ENCODE peak calls at places on chromosomes 7 and 10, in four cellular contexts. One of them, this sample, is unnamed.

GRCh38 chr7:137754076-137754851 is 92.5 kb downstream of the DGKI start:
- DNase-seq in prostate gland: no peak
- DNase-seq in uterus: no peak
- DNase-seq in ascending aorta: peak
- DNase-seq in this sample: no peak

GRCh38 chr10:129174167-129175014 is 292.6 kb upstream of the MGMT start:
- DNase-seq in prostate gland: no peak
- DNase-seq in uterus: no peak
- DNase-seq in ascending aorta: no peak
- DNase-seq in this sample: no peak

GRCh38 chr10:100653957-100654834 is 91.2 kb upstream of the PAX2 start:
- DNase-seq in prostate gland: no peak
- DNase-seq in uterus: no peak
- DNase-seq in ascending aorta: no peak
- DNase-seq in this sample: no peak

GRCh38 chr10:93165367-93165766 is 91.7 kb downstream of the CYP26A1 start:
- DNase-seq in prostate gland: no peak
- DNase-seq in uterus: no peak
- DNase-seq in ascending aorta: no peak
- DNase-seq in this sample: no peak

GRCh38 chr10:36759111-36759805 is 366.1 kb upstream of the ANKRD30A start:
- DNase-seq in prostate gland: no peak
- DNase-seq in uterus: no peak
- DNase-seq in ascending aorta: no peak
- DNase-seq in this sample: no peak

GRCh38 chr7:116771640-116772039 is 90.7 kb upstream of the CAPZA2 start:
- DNase-seq in prostate gland: no peak
- DNase-seq in uterus: no peak
- DNase-seq in ascending aorta: no peak
- DNase-seq in this sample: no peak

GRCh38 chr10:35421553-35422178 is 85.4 kb downstream of the CCNY start:
- DNase-seq in prostate gland: no peak
- DNase-seq in uterus: peak
- DNase-seq in ascending aorta: peak
- DNase-seq in this sample: peak

GRCh38 chr7:92417913-92418312 is 29.4 kb upstream of the GATAD1 start:
- DNase-seq in prostate gland: no peak
- DNase-seq in uterus: no peak
- DNase-seq in ascending aorta: no peak
- DNase-seq in this sample: no peak

GRCh38 chr7:107951172-107951787 is 51.7 kb downstream of the LAMB1 start:
- DNase-seq in prostate gland: no peak
- DNase-seq in uterus: no peak
- DNase-seq in ascending aorta: no peak
- DNase-seq in this sample: no peak

GRCh38 chr7:119861385-119861784 is 411.6 kb upstream of the KCND2 start:
- DNase-seq in prostate gland: no peak
- DNase-seq in uterus: no peak
- DNase-seq in ascending aorta: no peak
- DNase-seq in this sample: no peak

GRCh38 chr10:129958686-129959543 is 5.2 kb downstream of the EBF3 start:
- DNase-seq in prostate gland: no peak
- DNase-seq in uterus: no peak
- DNase-seq in ascending aorta: peak
- DNase-seq in this sample: no peak

GRCh38 chr10:97724341-97724941 is 10.9 kb downstream of the MARVELD1 start:
- DNase-seq in prostate gland: no peak
- DNase-seq in uterus: peak
- DNase-seq in ascending aorta: no peak
- DNase-seq in this sample: no peak

GRCh38 chr10:67935223-67935622 is 50.8 kb downstream of the SIRT1 start:
- DNase-seq in prostate gland: no peak
- DNase-seq in uterus: no peak
- DNase-seq in ascending aorta: no peak
- DNase-seq in this sample: no peak
- H3K27ac ChIP-seq in prostate gland: no peak
- H3K27ac ChIP-seq in uterus: no peak
- H3K27ac ChIP-seq in ascending aorta: no peak
- H3K27ac ChIP-seq in this sample: no peak

DNA sequence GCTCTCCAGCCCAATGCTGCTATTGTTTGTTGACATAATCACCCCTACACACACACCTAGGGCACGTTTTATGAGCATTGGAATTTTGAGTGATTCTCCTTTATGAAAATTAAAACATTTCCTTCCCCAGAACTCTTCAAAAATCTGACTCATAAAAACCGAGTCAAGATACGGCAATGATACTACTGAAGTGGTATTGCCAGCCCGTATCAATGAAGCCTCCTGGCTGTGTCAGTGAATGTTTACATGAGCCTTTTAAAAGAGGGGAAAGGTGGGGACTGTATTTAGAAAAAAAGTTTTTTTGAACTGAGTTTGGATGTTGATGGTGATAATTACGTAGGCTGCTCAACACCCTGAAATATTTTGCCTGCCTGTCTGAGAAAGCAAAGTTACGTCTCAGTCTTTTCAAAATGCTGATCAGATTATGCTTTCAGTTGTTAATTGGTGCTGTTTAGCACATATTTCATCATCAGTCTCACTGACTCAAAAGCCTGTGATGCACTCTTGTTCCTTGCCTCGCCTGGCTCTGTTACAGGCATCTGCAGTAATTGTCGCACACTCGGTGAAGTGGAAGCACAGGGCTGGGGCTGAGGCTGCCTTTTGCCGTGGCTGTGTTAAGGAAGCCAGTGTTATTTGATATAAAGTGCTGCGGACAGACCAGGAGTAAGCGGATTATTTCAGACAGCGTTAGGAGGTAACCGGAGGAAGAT is 157.4 kb upstream of the TCF7L2 start:
- DNase-seq in prostate gland: no peak
- DNase-seq in uterus: peak
- DNase-seq in ascending aorta: peak
- DNase-seq in this sample: no peak
- H3K27ac ChIP-seq in prostate gland: no peak
- H3K27ac ChIP-seq in uterus: peak
- H3K27ac ChIP-seq in ascending aorta: peak
- H3K27ac ChIP-seq in this sample: no peak

DNA sequence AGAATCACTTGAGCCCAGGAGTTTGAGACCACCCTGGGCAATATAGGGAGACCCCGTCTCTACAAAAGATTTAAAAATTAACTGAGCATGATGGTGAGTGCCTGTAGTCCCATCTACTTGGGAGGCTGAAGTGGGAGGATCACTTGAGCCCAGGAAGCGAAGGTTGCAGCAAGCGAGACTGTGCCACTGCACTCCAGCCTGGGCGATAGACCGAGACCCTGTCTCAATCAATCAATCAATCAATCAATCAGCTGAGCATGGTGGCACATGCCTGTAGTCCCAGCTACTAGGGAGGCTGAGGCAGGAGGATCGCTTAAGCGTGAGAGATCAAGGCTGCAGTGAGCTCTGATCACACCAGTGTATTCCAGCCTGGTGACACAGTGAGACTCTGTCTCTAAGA is 40.5 kb downstream of the DNAJB12 start:
- DNase-seq in prostate gland: no peak
- DNase-seq in uterus: no peak
- DNase-seq in ascending aorta: no peak
- DNase-seq in this sample: no peak
- H3K27ac ChIP-seq in prostate gland: peak
- H3K27ac ChIP-seq in uterus: no peak
- H3K27ac ChIP-seq in ascending aorta: no peak
- H3K27ac ChIP-seq in this sample: peak

DNA sequence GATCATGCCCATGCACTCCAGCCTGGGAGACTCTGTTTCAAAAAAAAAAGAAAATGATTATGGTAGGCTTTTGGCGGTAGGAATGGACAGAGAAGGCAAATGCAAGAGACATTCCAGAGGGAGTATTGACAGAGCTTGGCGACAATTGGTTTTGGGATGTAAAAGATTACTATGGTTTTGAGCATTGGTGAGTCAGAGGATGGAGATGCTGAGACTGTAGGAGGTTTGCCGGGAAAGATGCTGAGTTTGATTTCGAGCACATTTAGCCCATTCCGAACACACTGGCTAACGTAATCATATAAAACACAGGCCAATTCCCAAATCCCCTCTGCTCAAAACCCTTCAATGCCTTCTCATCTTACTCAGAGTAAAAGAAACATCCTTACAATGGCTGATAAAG is 161.6 kb upstream of the MKLN1 start:
- DNase-seq in prostate gland: no peak
- DNase-seq in uterus: no peak
- DNase-seq in ascending aorta: no peak
- DNase-seq in this sample: no peak
- H3K27ac ChIP-seq in prostate gland: no peak
- H3K27ac ChIP-seq in uterus: no peak
- H3K27ac ChIP-seq in ascending aorta: no peak
- H3K27ac ChIP-seq in this sample: no peak

GRCh38 chr10:3774814-3775670 is 10.0 kb downstream of the KLF6 start:
- DNase-seq in prostate gland: no peak
- DNase-seq in uterus: peak
- DNase-seq in ascending aorta: peak
- DNase-seq in this sample: no peak
- H3K27ac ChIP-seq in prostate gland: no peak
- H3K27ac ChIP-seq in uterus: peak
- H3K27ac ChIP-seq in ascending aorta: peak
- H3K27ac ChIP-seq in this sample: peak

GRCh38 chr7:135428011-135428410 is 81.9 kb downstream of the CNOT4 start:
- DNase-seq in prostate gland: no peak
- DNase-seq in uterus: no peak
- DNase-seq in ascending aorta: no peak
- DNase-seq in this sample: no peak
- H3K27ac ChIP-seq in prostate gland: no peak
- H3K27ac ChIP-seq in uterus: no peak
- H3K27ac ChIP-seq in ascending aorta: no peak
- H3K27ac ChIP-seq in this sample: no peak

DNA sequence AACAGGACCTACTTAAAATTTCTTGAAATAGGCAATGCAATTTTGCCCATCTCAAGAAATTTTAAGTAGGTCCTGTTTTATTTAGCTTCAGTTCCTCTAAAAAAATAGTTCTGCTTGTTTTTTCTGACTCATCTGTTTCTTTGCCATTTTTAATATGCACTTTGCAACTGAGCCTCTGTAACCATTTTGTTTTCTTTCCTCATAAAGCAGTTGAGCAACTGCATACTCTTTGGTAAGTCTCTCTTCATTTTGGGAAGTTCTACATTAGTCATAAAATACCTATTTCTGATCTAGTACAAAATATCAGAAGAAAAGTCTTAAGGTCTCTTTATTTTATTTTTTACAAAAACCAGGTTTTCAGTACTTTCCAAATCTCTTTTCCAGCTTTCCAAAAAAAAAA is 18.0 kb downstream of the TAS2R40 start:
- DNase-seq in prostate gland: no peak
- DNase-seq in uterus: no peak
- DNase-seq in ascending aorta: no peak
- DNase-seq in this sample: no peak
- H3K27ac ChIP-seq in prostate gland: no peak
- H3K27ac ChIP-seq in uterus: no peak
- H3K27ac ChIP-seq in ascending aorta: no peak
- H3K27ac ChIP-seq in this sample: no peak

GRCh38 chr7:130500463-130500862 is 8.6 kb downstream of the MEST start:
- DNase-seq in prostate gland: no peak
- DNase-seq in uterus: no peak
- DNase-seq in ascending aorta: no peak
- DNase-seq in this sample: no peak
- H3K27ac ChIP-seq in prostate gland: no peak
- H3K27ac ChIP-seq in uterus: no peak
- H3K27ac ChIP-seq in ascending aorta: no peak
- H3K27ac ChIP-seq in this sample: no peak

DNA sequence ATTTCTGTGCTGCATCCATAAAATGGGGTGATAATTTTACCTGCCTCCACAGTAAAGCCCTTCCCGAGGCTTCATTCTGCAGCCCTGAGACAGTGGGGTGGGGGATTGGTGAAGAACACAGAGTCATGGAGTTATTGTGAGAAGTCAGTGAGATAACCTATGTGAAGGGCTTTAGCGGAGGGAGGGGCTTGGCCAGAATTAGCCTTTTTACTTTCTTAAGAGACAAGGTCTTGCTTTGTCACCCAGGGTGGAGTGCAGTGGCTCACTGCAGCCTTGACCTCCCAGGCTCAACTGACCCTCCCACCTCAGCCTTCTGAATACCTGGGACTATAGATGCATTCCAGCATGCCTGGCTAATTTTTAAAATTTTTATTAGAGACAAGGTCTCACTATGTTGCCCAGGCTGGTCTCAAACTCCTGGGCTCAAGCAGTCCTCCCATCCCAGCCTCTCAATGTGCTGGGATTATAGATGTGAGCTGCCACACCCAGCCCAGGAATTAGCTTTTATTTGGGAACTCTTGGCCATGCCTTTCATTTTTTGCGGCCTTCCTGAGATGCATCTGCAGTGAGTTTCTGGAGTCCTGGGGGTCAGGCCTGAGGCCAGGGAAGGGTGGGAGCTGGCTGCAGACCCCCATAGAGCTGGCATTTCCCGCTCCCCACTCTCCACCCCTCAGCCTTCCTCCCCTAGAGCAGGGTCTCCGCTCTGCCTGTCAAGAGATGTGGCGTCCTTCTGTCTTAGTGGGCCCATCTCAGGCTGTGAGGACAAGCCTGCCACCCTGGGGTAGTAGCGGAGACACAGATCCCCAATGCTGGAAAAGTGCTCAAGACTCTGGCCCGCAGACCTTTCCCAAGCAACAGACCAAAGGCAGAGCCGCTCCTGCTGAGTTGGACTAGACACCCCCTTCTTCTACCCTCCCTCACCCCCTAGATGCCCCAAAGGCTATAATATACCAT is 77.0 kb downstream of the ZMIZ1 start:
- DNase-seq in prostate gland: no peak
- DNase-seq in uterus: no peak
- DNase-seq in ascending aorta: no peak
- DNase-seq in this sample: no peak
- H3K27ac ChIP-seq in prostate gland: peak
- H3K27ac ChIP-seq in uterus: peak
- H3K27ac ChIP-seq in ascending aorta: peak
- H3K27ac ChIP-seq in this sample: peak

GRCh38 chr7:139423091-139423490 is 60.4 kb downstream of the KLRG2 start:
- DNase-seq in prostate gland: no peak
- DNase-seq in uterus: no peak
- DNase-seq in ascending aorta: no peak
- DNase-seq in this sample: no peak
- H3K27ac ChIP-seq in prostate gland: no peak
- H3K27ac ChIP-seq in uterus: no peak
- H3K27ac ChIP-seq in ascending aorta: no peak
- H3K27ac ChIP-seq in this sample: no peak